ENCODE peak calls at places on chromosomes 13 and 19, in four cellular contexts. D is activated naive CD4-positive, alpha-beta T cell treated with anti-CD3 and anti-CD28 coated beads, Interleukin-2, amount 10 ng/mL, durations not matched to agents 7 days and 5 days; A is psoas muscle; Q is omental fat pad. O is an unnamed sample.
A peak's percentile ranks its signal among the peaks of the same experiment; 100 is the strongest.

GRCh38 chr13:48275507-48275906 is 28.0 kb upstream of the RB1 start:
- DNase-seq in D (no peak), A (no peak), Q (no peak), O (no peak)

GRCh38 chr13:22499919-22500318 is 680.9 kb upstream of the SGCG start:
- DNase-seq in D (no peak), A (no peak), Q (no peak), O (no peak)

GRCh38 chr13:107342747-107343146 is 774.8 kb upstream of the ARGLU1 start:
- DNase-seq in D (no peak), A (no peak), Q (no peak), O (no peak)

GRCh38 chr13:24827799-24828198 is 63.8 kb downstream of the RNF17 start:
- DNase-seq in D (no peak), A (no peak), Q (no peak), O (no peak)

GRCh38 chr19:3350014-3350663 is 16.2 kb upstream of the NFIC start:
- DNase-seq in D (no peak), A (no peak), Q (no peak), O (no peak)

GRCh38 chr13:22227895-22228294 is 557.0 kb downstream of the FGF9 start:
- DNase-seq in D (no peak), A (no peak), Q (no peak), O (no peak)

GRCh38 chr19:588093-588742 is 1.5 kb upstream of the HCN2 start:
- DNase-seq in D (peak; percentile 83), A (no peak), Q (no peak), O (peak; percentile 92)

GRCh38 chr19:8001995-8002849 is 3.2 kb downstream of the ELAVL1 start:
- DNase-seq in D (peak; percentile 80), A (peak; percentile 91), Q (peak; percentile 60), O (peak; percentile 94)

GRCh38 chr13:45827318-45827717 is 24.2 kb downstream of the SIAH3 start:
- DNase-seq in D (no peak), A (no peak), Q (no peak), O (no peak)

GRCh38 chr13:99265823-99266426 is 7.7 kb upstream of the GPR18 start:
- DNase-seq in D (no peak), A (no peak), Q (no peak), O (no peak)

GRCh38 chr13:113884821-113885220 is 20.9 kb upstream of the GAS6 start:
- DNase-seq in D (no peak), A (no peak), Q (no peak), O (no peak)

GRCh38 chr19:16446108-16447014 is 25.4 kb downstream of the EPS15L1 start:
- DNase-seq in D (no peak), A (no peak), Q (no peak), O (no peak)

GRCh38 chr13:100333141-100333540 is 244.2 kb downstream of the PCCA start:
- DNase-seq in D (no peak), A (no peak), Q (no peak), O (peak; percentile 61)

GRCh38 chr13:77521194-77521593 is 14.3 kb upstream of the SCEL start:
- DNase-seq in D (no peak), A (no peak), Q (no peak), O (no peak)

GRCh38 chr13:37869506-37869755 is 141 bp downstream of the TRPC4 start:
- DNase-seq in D (no peak), A (no peak), Q (no peak), O (peak; percentile 15)

GRCh38 chr19:18503971-18504885 is 17.6 kb downstream of the ELL start:
- DNase-seq in D (no peak), A (no peak), Q (no peak), O (no peak)

O was measured in glutamatergic neuron.